ENCODE peak calls at places on chromosomes 16 and 17, in nine cellular contexts. L, U, W, C, Z, P, A, V and H are unnamed samples.

GRCh38 chr17:78184311-78184710 is 2.5 kb downstream of the TK1 start:
- DNase-seq in L (no peak), U (no peak), W (peak; percentile 85), C (no peak), Z (peak; percentile 85), P (no peak), A (no peak), V (no peak), H (no peak)

GRCh38 chr17:47937915-47938314 is 3.5 kb upstream of the PNPO start:
- DNase-seq in L (no peak), U (no peak), W (no peak), C (no peak), Z (no peak), P (no peak), A (no peak), V (no peak), H (no peak)

GRCh38 chr16:20906225-20906870 is 5.8 kb downstream of the LYRM1 start:
- DNase-seq in L (no peak), U (no peak), W (no peak), C (no peak), Z (no peak), P (no peak), A (no peak), V (no peak), H (no peak)

GRCh38 chr17:82871776-82872561 is 32.1 kb upstream of the ZNF750 start:
- DNase-seq in L (no peak), U (peak; percentile 76), W (no peak), C (no peak), Z (no peak), P (no peak), A (no peak), V (no peak), H (no peak)

GRCh38 chr17:42673885-42674754 is 2.7 kb downstream of the PLEKHH3 start:
- DNase-seq in L (no peak), U (no peak), W (peak; percentile 89), C (peak; percentile 91), Z (peak; percentile 45), P (peak; percentile 81), A (peak; percentile 84), V (peak; percentile 83), H (peak; percentile 66)

GRCh38 chr17:62165378-62165722 is 100.3 kb upstream of the MED13 start:
- DNase-seq in L (peak; percentile 83), U (no peak), W (no peak), C (no peak), Z (no peak), P (no peak), A (no peak), V (no peak), H (peak; percentile 30)

GRCh38 chr16:1430214-1430758 is 592 bp upstream of the PERCC1 start:
- DNase-seq in L (no peak), U (no peak), W (no peak), C (no peak), Z (no peak), P (no peak), A (no peak), V (no peak), H (no peak)

GRCh38 chr16:51440096-51440495 is 289.0 kb upstream of the SALL1 start:
- DNase-seq in L (no peak), U (no peak), W (no peak), C (no peak), Z (no peak), P (no peak), A (no peak), V (no peak), H (no peak)

GRCh38 chr16:15996432-15997109 is 47.2 kb downstream of the ABCC1 start:
- DNase-seq in L (peak; percentile 65), U (no peak), W (peak; percentile 78), C (no peak), Z (peak; percentile 34), P (no peak), A (peak; percentile 48), V (no peak), H (no peak)
- TF ChIP-seq POLR2AphosphoS5 in L (no peak), U (peak; percentile 73), W (peak; percentile 34), C (no peak), Z (no peak), P (no peak), A (no peak), V (no peak), H (no peak)

DNA sequence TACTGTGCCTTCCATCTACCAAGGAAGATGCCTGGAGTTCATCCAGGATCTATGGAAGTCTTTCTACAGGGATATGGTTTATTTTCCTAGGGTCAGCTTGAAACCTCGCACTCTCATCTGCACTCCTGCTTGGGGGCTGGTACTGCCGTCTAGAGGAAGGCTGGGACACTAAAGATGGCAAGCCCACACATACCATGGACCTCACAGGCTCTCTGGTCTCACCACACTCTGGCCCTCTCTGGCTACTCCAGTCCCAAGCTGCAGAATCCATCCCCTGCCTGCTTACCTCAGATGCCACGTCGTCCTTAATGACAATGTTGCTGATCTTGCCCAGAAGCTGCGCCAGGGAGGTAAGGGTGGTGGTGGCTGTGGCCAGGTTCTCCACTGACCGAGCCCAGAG is 2.1 kb upstream of the UNC119 start:
- DNase-seq in L (no peak), U (no peak), W (no peak), C (no peak), Z (no peak), P (no peak), A (no peak), V (no peak), H (no peak)
- TF ChIP-seq CTCF in L (no peak), U (no peak), W (no peak), C (no peak), Z (no peak), P (peak; percentile 29), A (no peak), V (no peak), H (no peak)

GRCh38 chr16:57042157-57043111 is 49.9 kb upstream of the CPNE2 start:
- DNase-seq in L (no peak), U (peak; percentile 88), W (no peak), C (no peak), Z (no peak), P (no peak), A (no peak), V (no peak), H (peak; percentile 31)

GRCh38 chr16:57044931-57045693 is 47.3 kb upstream of the CPNE2 start:
- DNase-seq in L (no peak), U (no peak), W (no peak), C (no peak), Z (no peak), P (no peak), A (no peak), V (no peak), H (no peak)

GRCh38 chr16:57043248-57043647 is 49.1 kb upstream of the CPNE2 start:
- DNase-seq in L (no peak), U (no peak), W (no peak), C (no peak), Z (no peak), P (no peak), A (no peak), V (no peak), H (no peak)

GRCh38 chr16:57048095-57048494 is 44.3 kb upstream of the CPNE2 start:
- DNase-seq in L (no peak), U (no peak), W (no peak), C (no peak), Z (no peak), P (no peak), A (no peak), V (no peak), H (no peak)

DNA sequence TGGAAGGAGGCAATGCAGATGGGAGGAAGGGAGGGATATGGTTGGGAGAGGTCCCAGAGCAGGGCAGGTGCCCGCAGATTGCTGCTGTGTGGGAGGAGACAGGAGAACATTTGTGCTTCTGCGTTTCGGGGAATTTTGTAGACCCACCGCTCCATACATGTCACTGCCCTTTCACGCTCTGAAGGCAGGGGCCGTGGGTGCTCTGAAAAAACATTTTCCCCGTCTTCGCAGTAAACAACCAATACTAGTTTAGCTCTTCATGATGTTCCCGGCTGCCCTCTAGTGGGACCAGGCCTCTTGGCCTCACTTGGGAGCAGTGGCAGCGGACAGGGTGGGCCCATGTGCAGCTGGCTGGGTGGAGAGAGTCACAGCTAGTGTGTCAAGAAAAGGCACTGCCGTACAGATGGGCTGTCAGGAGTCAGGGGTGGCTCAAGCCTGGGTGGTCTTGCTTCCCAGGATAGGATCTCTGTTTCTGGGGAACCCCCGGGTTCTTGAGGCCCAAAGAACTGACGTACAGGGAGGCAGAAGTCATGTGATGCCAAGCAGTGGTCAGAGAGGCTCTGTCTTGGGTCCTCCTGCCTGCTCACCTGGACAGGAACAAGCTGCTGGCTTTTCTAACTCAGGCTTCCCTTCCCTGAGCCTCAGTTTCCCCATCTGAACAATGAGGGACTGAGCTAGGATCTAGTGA is 46.5 kb upstream of the CPNE2 start:
- DNase-seq in L (peak; percentile 21), U (peak; percentile 87), W (peak; percentile 84), C (peak; percentile 84), Z (peak; percentile 32), P (peak; percentile 84), A (peak; percentile 59), V (peak; percentile 86), H (peak; percentile 57)
- H3K27ac ChIP-seq in L (no peak overlapping the region), U (peak overlapping the region; percentile 51), W (no peak overlapping the region), C (no peak overlapping the region), Z (no peak overlapping the region), P (no peak overlapping the region), A (no peak overlapping the region), V (no peak overlapping the region), H (no peak overlapping the region)

GRCh38 chr17:17757944-17758343 is 76.7 kb downstream of the RAI1 start:
- DNase-seq in L (no peak), U (no peak), W (no peak), C (no peak), Z (no peak), P (no peak), A (no peak), V (no peak), H (no peak)
- TF ChIP-seq POLR2AphosphoS5 in L (no peak), U (no peak), W (no peak), C (no peak), Z (no peak), P (no peak), A (no peak), V (no peak), H (no peak)

GRCh38 chr17:57368637-57369336 is 112.5 kb downstream of the MSI2 start:
- DNase-seq in L (no peak), U (no peak), W (no peak), C (no peak), Z (no peak), P (no peak), A (no peak), V (no peak), H (peak; percentile 24)
- TF ChIP-seq CTCF in L (peak; percentile 13), U (no peak), W (no peak), C (no peak), Z (no peak), P (no peak), A (no peak), V (no peak), H (no peak)